ENCODE peak calls at places on chromosome 16, in nine cellular contexts. G is T-cell; E is natural killer cell treated with Interleukin-12 subunit alpha and Interleukin-12 subunit beta and Interleukin-15 and Interleukin-18, amount 100 ng/mL, for 72 hours; V is aorta; U is stimulated activated effector memory CD8-positive, alpha-beta T cell treated with anti-CD3 and anti-CD28 coated beads, Interleukin-12 subunit alpha, Interleukin-12 subunit beta, amount 100 ng/mL, for 72 hours; Z is SK-N-SH treated with all-trans-retinoic acid at 6 μM for 48 hours; W is activated T-helper 17 cell treated with anti-CD3 and anti-CD28 coated beads, Interleukin-2, amount 50 U/mL, for 72 hours; T is activated CD8-positive, alpha-beta T cell treated with anti-CD3 and anti-CD28 coated beads, Interleukin-2, amount 10 ng/mL, durations not matched to agents 7 days and 5 days; I is CD8-positive, alpha-beta T cell. H is an unnamed sample.

GRCh38 chr16:85707528-85708095 is 18.9 kb upstream of the GINS2 start:
- ATAC-seq in T (no peak), W (no peak), G (no peak), I (no peak), E (no peak), U (no peak), Z (no peak), V (no peak), H (no peak)

GRCh38 chr16:29975134-29975538 is 1.5 kb downstream of the TAOK2 start:
- ATAC-seq in E (no peak), I (no peak), T (no peak), G (no peak), Z (no peak), V (no peak), W (no peak), U (no peak), H (no peak)

GRCh38 chr16:23125277-23125676 is 24.0 kb downstream of the USP31 start:
- ATAC-seq in T (no peak), Z (no peak), V (no peak), I (no peak), U (no peak), W (no peak), E (no peak), G (no peak), H (no peak)

GRCh38 chr16:15874745-15875314 is 13.6 kb downstream of the CEP20 start:
- ATAC-seq in G (no peak), V (peak; percentile 77), W (no peak), I (no peak), T (no peak), E (no peak), Z (peak; percentile 94), U (no peak), H (peak; percentile 45)

GRCh38 chr16:3938471-3938842 is 57.9 kb upstream of the CREBBP start:
- ATAC-seq in I (no peak), V (peak; percentile 35), E (no peak), T (no peak), W (no peak), U (no peak), Z (peak; percentile 17), G (no peak), H (no peak)

GRCh38 chr16:28309811-28310311 is 17.5 kb downstream of the SBK1 start:
- ATAC-seq in W (peak; percentile 90), E (peak; percentile 92), T (peak; percentile 92), U (peak; percentile 96), G (peak; percentile 94), Z (no peak), V (no peak), I (peak; percentile 88), H (no peak)

GRCh38 chr16:77841275-77841640 is 52.9 kb downstream of the VAT1L start:
- ATAC-seq in V (no peak), E (no peak), T (no peak), G (no peak), W (no peak), U (no peak), I (no peak), Z (no peak), H (no peak)

GRCh38 chr16:87160218-87160617 is 157.0 kb downstream of the C16orf95 start:
- ATAC-seq in T (no peak), Z (no peak), I (no peak), W (no peak), V (peak; percentile 38), U (no peak), G (no peak), E (no peak), H (peak; percentile 68)

GRCh38 chr16:89442588-89442987 is 47.8 kb downstream of the ANKRD11 start:
- ATAC-seq in W (peak; percentile 16), T (no peak), G (no peak), E (peak; percentile 61), U (peak; percentile 57), I (no peak), V (peak; percentile 59), Z (peak; percentile 15), H (no peak)

GRCh38 chr16:82585675-82586074 is 41.1 kb upstream of the CDH13 start:
- ATAC-seq in W (no peak), G (no peak), U (no peak), E (no peak), V (no peak), I (no peak), Z (no peak), T (no peak), H (no peak)

GRCh38 chr16:17451835-17452234 is 18.9 kb downstream of the XYLT1 start:
- ATAC-seq in U (no peak), W (peak; percentile 62), V (no peak), T (peak; percentile 49), G (peak; percentile 54), I (no peak), E (no peak), Z (no peak), H (no peak)

GRCh38 chr16:11630230-11631056 is 37.8 kb upstream of the SNN start:
- ATAC-seq in U (no peak), G (no peak), E (no peak), V (no peak), I (no peak), T (no peak), Z (no peak), W (no peak), H (peak; percentile 11)

GRCh38 chr16:23826528-23827244 is 9.1 kb upstream of the PRKCB start:
- ATAC-seq in W (peak; percentile 46), E (peak; percentile 64), I (peak; percentile 95), V (no peak), U (peak; percentile 75), Z (no peak), T (peak; percentile 83), G (peak; percentile 96), H (peak; percentile 48)

GRCh38 chr16:57838161-57838560 is 35.9 kb upstream of the KIFC3 start:
- ATAC-seq in I (no peak), T (no peak), V (no peak), U (no peak), Z (no peak), W (no peak), G (no peak), E (no peak), H (no peak)

GRCh38 chr16:85037050-85037410 is 9.4 kb downstream of the KIAA0513 start:
- ATAC-seq in V (no peak), I (no peak), T (no peak), W (peak; percentile 28), E (no peak), Z (peak; percentile 93), U (no peak), G (no peak), H (peak; percentile 72)

GRCh38 chr16:80056334-80056733 is 455.8 kb upstream of the MAF start:
- ATAC-seq in G (no peak), W (no peak), U (no peak), E (no peak), T (no peak), V (no peak), I (no peak), Z (no peak), H (no peak)

GRCh38 chr16:11535494-11535893 is 51.2 kb downstream of the LITAF start:
- ATAC-seq in E (no peak), Z (no peak), U (no peak), V (no peak), T (no peak), G (no peak), I (no peak), W (no peak), H (peak; percentile 94)

GRCh38 chr16:17629936-17630335 is 159.2 kb upstream of the XYLT1 start:
- ATAC-seq in W (no peak), U (no peak), I (no peak), T (no peak), Z (no peak), G (no peak), E (no peak), V (no peak), H (no peak)

GRCh38 chr16:11262915-11263314 is 6.2 kb downstream of the TNP2 start:
- ATAC-seq in I (no peak), Z (no peak), T (no peak), W (no peak), E (no peak), U (no peak), G (no peak), V (no peak), H (no peak)

GRCh38 chr16:80233097-80233835 is 307.5 kb upstream of the DYNLRB2 start:
- ATAC-seq in Z (no peak), T (no peak), V (no peak), G (no peak), E (no peak), I (no peak), W (no peak), U (no peak), H (no peak)

H was measured in esophagus mucosa.